ENCODE peak calls at places on chromosomes 5 and 9, in five cellular contexts. I, U, Z, P and G are unnamed samples.

GRCh38 chr5:84825616-84826015 is 440.9 kb upstream of the EDIL3 start:
- DNase-seq in I (no peak), U (peak), Z (no peak), P (no peak), G (no peak)

GRCh38 chr5:143245929-143246561 is 157.4 kb downstream of the NR3C1 start:
- DNase-seq in I (peak), U (peak), Z (no peak), P (peak), G (no peak)

GRCh38 chr5:76337949-76338589 is 65.0 kb upstream of the IQGAP2 start:
- DNase-seq in I (peak), U (peak), Z (peak), P (peak), G (peak)

GRCh38 chr9:84710701-84711397 is 41.3 kb downstream of the NTRK2 start:
- DNase-seq in I (no peak), U (peak), Z (no peak), P (no peak), G (no peak)

GRCh38 chr5:111628901-111629300 is 116.6 kb upstream of the STARD4 start:
- DNase-seq in I (no peak), U (no peak), Z (no peak), P (no peak), G (no peak)

GRCh38 chr9:114263853-114264510 is 58.9 kb upstream of the ORM1 start:
- DNase-seq in I (peak), U (no peak), Z (no peak), P (no peak), G (no peak)

GRCh38 chr5:34690898-34691297 is 34.8 kb downstream of the RAI14 start:
- DNase-seq in I (no peak), U (no peak), Z (no peak), P (no peak), G (no peak)

GRCh38 chr5:62569466-62569865 is 9.2 kb upstream of the LRRC70 start:
- DNase-seq in I (no peak), U (peak), Z (no peak), P (peak), G (no peak)

GRCh38 chr5:36152324-36153298 is 700 bp downstream of the SKP2 start:
- DNase-seq in I (peak), U (peak), Z (no peak), P (peak), G (peak)

GRCh38 chr5:102536323-102536928 is 37.6 kb upstream of the SLCO6A1 start:
- DNase-seq in I (no peak), U (no peak), Z (no peak), P (peak), G (no peak)

GRCh38 chr9:110536802-110537201 is 42.7 kb downstream of the SVEP1 start:
- DNase-seq in I (no peak), U (peak), Z (no peak), P (no peak), G (no peak)

GRCh38 chr9:134839441-134840125 is 41.0 kb upstream of the FCN2 start:
- DNase-seq in I (peak), U (no peak), Z (no peak), P (no peak), G (no peak)

GRCh38 chr9:78005231-78006002 is 26.2 kb downstream of the GNAQ start:
- DNase-seq in I (no peak), U (peak), Z (no peak), P (no peak), G (no peak)

GRCh38 chr9:69834056-69834455 is 13.4 kb downstream of the CFAP95 start:
- DNase-seq in I (no peak), U (no peak), Z (no peak), P (no peak), G (no peak)

GRCh38 chr5:148416921-148417320 is 33.2 kb downstream of the FBXO38 start:
- DNase-seq in I (no peak), U (peak), Z (no peak), P (peak), G (no peak)

GRCh38 chr9:136725612-136726011 is 13.2 kb downstream of the DIPK1B start:
- DNase-seq in I (no peak), U (peak), Z (no peak), P (peak), G (no peak)

GRCh38 chr9:100427366-100428263 is 672 bp downstream of the MSANTD3 start:
- DNase-seq in I (peak), U (peak), Z (no peak), P (peak), G (peak)

GRCh38 chr9:98900725-98901124 is 43.0 kb upstream of the COL15A1 start:
- DNase-seq in I (no peak), U (no peak), Z (no peak), P (no peak), G (no peak)

GRCh38 chr5:126499742-126500396 is 76.7 kb downstream of the GRAMD2B start:
- DNase-seq in I (peak), U (no peak), Z (no peak), P (peak), G (no peak)

GRCh38 chr9:83013867-83014605 is 48.9 kb downstream of the RASEF start:
- DNase-seq in I (no peak), U (peak), Z (no peak), P (no peak), G (no peak)

GRCh38 chr9:134842321-134842720 is 38.3 kb upstream of the FCN2 start:
- DNase-seq in I (no peak), U (no peak), Z (no peak), P (no peak), G (no peak)

DNA sequence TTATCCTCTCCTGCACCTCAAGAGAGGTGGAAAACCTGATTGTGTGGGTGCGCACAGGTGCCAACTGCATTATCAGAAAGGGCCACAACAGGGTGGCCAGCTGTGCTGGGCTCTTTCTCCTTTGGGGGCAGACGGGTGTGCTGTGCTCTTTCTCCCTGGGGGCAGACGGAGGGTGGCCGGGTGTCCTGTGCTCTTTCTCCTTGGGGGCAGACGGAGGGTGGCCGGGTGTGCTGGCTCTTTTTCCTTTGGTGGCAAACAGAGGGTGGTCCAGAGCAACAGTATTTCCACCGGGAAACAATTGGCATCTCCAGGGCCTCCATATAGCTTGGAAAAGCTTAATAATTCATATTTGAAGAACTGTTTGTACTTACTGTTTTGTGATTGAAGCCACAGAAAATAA is 6.8 kb downstream of the LMX1B start:
- DNase-seq in I (no peak), U (no peak), Z (no peak), P (no peak), G (no peak)
- TF ChIP-seq EZH2 in I (no peak), U (no peak), Z (no peak), P (no peak), G (no peak)

GRCh38 chr5:93675458-93676450 is 65.6 kb downstream of the POU5F2 start:
- DNase-seq in I (no peak), U (no peak), Z (no peak), P (no peak), G (no peak)
- TF ChIP-seq EZH2 in I (no peak), U (no peak), Z (no peak), P (no peak), G (no peak)

GRCh38 chr9:109497193-109498165 is 628 bp downstream of the PTPN3 start:
- DNase-seq in I (no peak), U (peak), Z (no peak), P (no peak), G (no peak)
- TF ChIP-seq EZH2 in I (no peak), U (peak), Z (no peak), P (peak), G (no peak)

DNA sequence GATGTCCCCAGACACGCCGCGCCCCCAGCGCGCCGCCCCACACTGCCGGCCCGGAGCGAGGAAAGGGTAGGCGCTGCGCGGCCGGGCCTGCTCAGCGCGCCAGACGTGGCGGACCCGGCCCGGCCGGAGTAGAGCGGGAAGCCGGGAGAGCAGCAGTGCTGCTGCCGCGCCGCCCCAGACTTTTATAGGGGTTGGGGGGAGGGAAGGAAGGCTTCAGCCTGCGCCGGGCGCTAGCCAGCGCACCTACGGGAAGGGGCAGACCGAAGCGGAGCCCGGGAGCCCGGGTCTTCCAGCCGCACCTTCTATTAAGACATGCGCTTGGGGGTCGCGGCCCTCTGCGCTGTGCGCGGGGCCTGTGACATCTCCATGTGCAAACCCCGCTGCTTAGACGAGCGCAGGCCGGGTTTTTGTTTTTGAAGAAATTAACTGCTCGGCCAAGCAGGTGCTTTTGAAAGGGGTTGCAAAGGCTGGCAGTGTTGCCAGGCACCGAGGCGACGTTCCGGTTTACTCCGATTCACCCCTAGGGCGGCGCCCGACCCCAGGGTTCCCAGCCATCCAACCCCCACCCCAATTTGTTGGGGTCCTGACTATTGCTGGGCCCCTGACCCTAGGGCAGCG is 361 bp upstream of the PAX5 start:
- DNase-seq in I (no peak), U (peak), Z (no peak), P (no peak), G (no peak)
- TF ChIP-seq EZH2 in I (no peak), U (no peak), Z (no peak), P (peak), G (no peak)

DNA sequence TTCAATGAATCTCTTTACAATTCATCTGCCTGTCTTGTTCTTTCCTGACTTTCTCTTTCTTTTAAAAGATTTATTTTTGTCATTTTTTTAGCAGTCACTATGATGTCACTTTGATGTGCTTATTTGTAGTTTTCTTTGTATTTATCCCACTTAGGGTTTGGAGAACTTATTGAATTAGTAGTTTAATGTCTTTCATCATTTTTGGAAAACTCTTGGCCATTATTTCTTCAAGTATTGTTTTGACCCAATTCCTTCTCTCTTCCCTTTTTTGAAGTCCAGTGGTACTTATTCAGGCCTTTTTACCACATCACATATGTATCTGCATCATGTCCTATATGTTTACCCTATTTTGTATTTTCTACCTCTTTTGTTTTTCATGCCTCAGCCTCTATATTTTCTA is 48.9 kb upstream of the CCDC112 start:
- DNase-seq in I (no peak), U (no peak), Z (no peak), P (no peak), G (no peak)
- TF ChIP-seq EZH2 in I (no peak), U (no peak), Z (no peak), P (no peak), G (no peak)

DNA sequence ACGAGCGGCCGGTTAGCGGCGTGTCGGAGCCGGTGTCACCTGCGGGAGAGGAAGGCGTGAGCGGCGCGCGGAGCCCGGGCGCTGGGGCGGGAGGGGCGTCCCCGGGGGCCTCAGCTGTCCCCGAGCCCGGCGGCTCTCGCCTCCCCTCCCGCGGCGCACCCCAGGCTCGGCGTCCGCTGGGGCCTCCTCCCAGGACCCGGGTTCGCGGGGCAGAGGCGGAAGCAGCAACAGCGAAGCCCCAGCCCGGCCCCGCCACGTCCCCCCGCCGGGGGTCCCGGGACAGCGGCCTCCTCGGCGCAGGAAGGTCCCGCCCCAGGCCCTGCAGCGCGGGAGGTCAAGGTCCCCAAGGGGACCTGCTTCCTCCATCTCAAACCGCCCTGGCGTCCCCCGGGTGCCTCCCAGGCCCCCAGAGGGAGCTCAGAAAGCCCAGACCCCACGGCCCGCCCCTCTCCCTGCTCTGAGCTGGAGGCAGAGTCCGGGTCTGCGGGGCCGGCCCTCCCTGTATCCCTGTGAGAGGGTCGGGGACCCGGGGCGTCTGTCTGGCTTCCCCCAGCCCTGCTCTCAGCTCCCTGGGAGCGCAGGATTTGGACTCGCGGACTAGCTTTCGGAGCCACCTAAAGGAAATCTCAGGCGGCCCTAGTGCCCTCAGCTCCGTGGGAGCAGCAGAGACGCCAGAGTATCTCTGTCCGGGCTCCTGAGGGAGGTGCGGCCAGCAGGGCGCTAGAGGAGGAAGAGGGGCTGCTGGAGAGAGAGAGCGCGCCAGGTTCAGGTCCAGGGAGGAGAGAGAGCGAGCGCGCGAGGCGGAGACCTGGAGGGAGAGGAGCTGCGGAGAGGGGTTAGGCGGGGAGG is 30.6 kb downstream of the EXOC3 start:
- DNase-seq in I (no peak), U (peak), Z (no peak), P (peak), G (peak)
- TF ChIP-seq EZH2 in I (no peak), U (no peak), Z (no peak), P (peak), G (no peak)

GRCh38 chr5:128536229-128536860 is 1.7 kb downstream of the FBN2 start:
- DNase-seq in I (no peak), U (no peak), Z (no peak), P (peak), G (no peak)

GRCh38 chr5:128537306-128537998 is 593 bp downstream of the FBN2 start:
- DNase-seq in I (no peak), U (peak), Z (no peak), P (peak), G (no peak)

GRCh38 chr5:128538249-128539037 is 398 bp upstream of the FBN2 start:
- DNase-seq in I (no peak), U (peak), Z (no peak), P (peak), G (no peak)

GRCh38 chr5:128537999-128538248 is at the start of gene FBN2:
- DNase-seq in I (no peak), U (no peak), Z (no peak), P (no peak), G (no peak)

DNA sequence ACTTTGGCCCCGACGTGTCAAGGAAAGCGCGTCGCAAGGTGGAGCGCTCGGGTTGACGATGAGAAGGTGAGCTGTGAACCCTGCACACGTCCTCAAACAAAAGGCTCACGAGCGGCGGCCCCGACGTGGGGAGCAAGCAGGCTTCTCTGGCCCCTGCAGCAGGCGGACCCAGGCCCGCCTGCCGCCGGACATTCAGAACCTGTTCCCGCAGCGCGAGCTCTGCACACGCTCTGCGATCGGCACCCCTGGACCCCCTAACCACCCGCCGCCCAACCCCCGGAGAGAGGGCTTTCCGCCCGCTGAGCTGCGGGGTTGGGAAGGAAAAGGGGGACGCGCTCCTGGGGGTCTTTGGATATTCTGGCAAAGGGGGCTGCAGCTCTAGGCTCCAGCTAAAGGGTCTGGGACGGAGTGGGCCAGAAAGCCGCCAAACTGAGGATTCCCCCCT is 1.2 kb downstream of the FBN2 start:
- DNase-seq in I (no peak), U (peak), Z (no peak), P (no peak), G (no peak)
- TF ChIP-seq EZH2 in I (no peak), U (no peak), Z (no peak), P (no peak), G (no peak)

GRCh38 chr9:34589371-34589655 is 211 bp downstream of the CNTFR start:
- DNase-seq in I (no peak), U (no peak), Z (no peak), P (no peak), G (no peak)

GRCh38 chr9:34591911-34592866 is 2.7 kb upstream of the CNTFR start:
- DNase-seq in I (no peak), U (no peak), Z (no peak), P (no peak), G (no peak)

GRCh38 chr9:34591091-34591910 is 1.8 kb upstream of the CNTFR start:
- DNase-seq in I (peak), U (peak), Z (no peak), P (peak), G (peak)

GRCh38 chr9:34589656-34590375 is at the start of gene CNTFR:
- DNase-seq in I (peak), U (no peak), Z (no peak), P (no peak), G (no peak)

GRCh38 chr9:34590376-34591090 is 1.0 kb upstream of the CNTFR start:
- DNase-seq in I (no peak), U (no peak), Z (no peak), P (peak), G (no peak)
- TF ChIP-seq EZH2 in I (no peak), U (peak), Z (no peak), P (peak), G (no peak)

GRCh38 chr5:171309276-171309525 is 153 bp downstream of the TLX3 start:
- DNase-seq in I (no peak), U (no peak), Z (no peak), P (no peak), G (no peak)

GRCh38 chr5:171309526-171310333 is 682 bp downstream of the TLX3 start:
- DNase-seq in I (no peak), U (no peak), Z (no peak), P (no peak), G (peak)

GRCh38 chr5:171306785-171307591 is 2.1 kb upstream of the TLX3 start:
- DNase-seq in I (no peak), U (no peak), Z (no peak), P (no peak), G (peak)

GRCh38 chr5:171307843-171308452 is 1.1 kb upstream of the TLX3 start:
- DNase-seq in I (no peak), U (no peak), Z (no peak), P (no peak), G (no peak)

GRCh38 chr5:171308453-171309275 is at the start of gene TLX3:
- DNase-seq in I (no peak), U (no peak), Z (no peak), P (peak), G (peak)
- TF ChIP-seq EZH2 in I (no peak), U (peak), Z (no peak), P (peak), G (no peak)

GRCh38 chr5:42423285-42424152 is at the start of gene GHR:
- DNase-seq in I (peak), U (peak), Z (no peak), P (peak), G (no peak)
- TF ChIP-seq EZH2 in I (no peak), U (no peak), Z (no peak), P (no peak), G (no peak)